ENCODE peak calls at places on chromosome 18, in four cellular contexts. One of them, this sample, is unnamed.

GRCh38 chr18:13436596-13436995 is 218.0 kb downstream of the LDLRAD4 start:
- DNase-seq in Panc1: no peak
- DNase-seq in MM.1S: no peak
- DNase-seq in iPS DF 19.7: no peak
- DNase-seq in this sample: no peak

GRCh38 chr18:31680836-31681568 is 3.4 kb downstream of the B4GALT6 start:
- DNase-seq in Panc1: no peak
- DNase-seq in MM.1S: peak; percentile 10
- DNase-seq in iPS DF 19.7: no peak
- DNase-seq in this sample: no peak

GRCh38 chr18:59451073-59451472 is 92.0 kb upstream of the LMAN1 start:
- DNase-seq in Panc1: no peak
- DNase-seq in MM.1S: no peak
- DNase-seq in iPS DF 19.7: no peak
- DNase-seq in this sample: no peak

GRCh38 chr18:46051731-46052461 is 20.2 kb downstream of the PSTPIP2 start:
- DNase-seq in Panc1: no peak
- DNase-seq in MM.1S: no peak
- DNase-seq in iPS DF 19.7: no peak
- DNase-seq in this sample: no peak

GRCh38 chr18:48000701-48001100 is 70.2 kb upstream of the SMAD2 start:
- DNase-seq in Panc1: no peak
- DNase-seq in MM.1S: no peak
- DNase-seq in iPS DF 19.7: no peak
- DNase-seq in this sample: no peak

GRCh38 chr18:48519431-48520100 is 19.3 kb upstream of the CTIF start:
- DNase-seq in Panc1: no peak
- DNase-seq in MM.1S: no peak
- DNase-seq in iPS DF 19.7: no peak
- DNase-seq in this sample: no peak

GRCh38 chr18:48923746-48924580 is 26.8 kb downstream of the SMAD7 start:
- DNase-seq in Panc1: no peak
- DNase-seq in MM.1S: no peak
- DNase-seq in iPS DF 19.7: no peak
- DNase-seq in this sample: no peak

GRCh38 chr18:77711096-77711495 is 461.4 kb downstream of the GALR1 start:
- DNase-seq in Panc1: no peak
- DNase-seq in MM.1S: peak; percentile 8
- DNase-seq in iPS DF 19.7: no peak
- DNase-seq in this sample: no peak

GRCh38 chr18:56034954-56035353 is 447.0 kb upstream of the TCF4 start:
- DNase-seq in Panc1: no peak
- DNase-seq in MM.1S: no peak
- DNase-seq in iPS DF 19.7: no peak
- DNase-seq in this sample: no peak

GRCh38 chr18:77822552-77823138 is 573.0 kb downstream of the GALR1 start:
- DNase-seq in Panc1: no peak
- DNase-seq in MM.1S: no peak
- DNase-seq in iPS DF 19.7: no peak
- DNase-seq in this sample: no peak